ENCODE peak calls at places on chromosome 14, in five cellular contexts. F, N, U, X and L are unnamed samples.
A peak's percentile ranks its signal among the peaks of the same experiment; 100 is the strongest.

GRCh38 chr14:103563089-103563620 is 395 bp downstream of the COA8 start:
- DNase-seq in F (no peak), N (peak; percentile 60), X (peak; percentile 73), U (no peak), L (no peak)

GRCh38 chr14:22653012-22653621 is 9.0 kb upstream of the OR6J1 start:
- DNase-seq in U (peak; percentile 63), N (peak; percentile 93), F (peak; percentile 83), X (peak; percentile 53), L (peak; percentile 80)

GRCh38 chr14:79842270-79842669 is 369.0 kb downstream of the DIO2 start:
- DNase-seq in F (peak; percentile 20), X (no peak), U (no peak), N (peak; percentile 66), L (peak; percentile 58)

GRCh38 chr14:75649773-75650172 is 10.9 kb downstream of the ERG28 start:
- DNase-seq in N (no peak), F (no peak), U (no peak), X (no peak), L (no peak)

GRCh38 chr14:61321385-61322010 is at the start of gene PRKCH:
- DNase-seq in U (peak; percentile 23), N (peak; percentile 90), X (peak; percentile 68), F (peak; percentile 65), L (peak; percentile 80)

GRCh38 chr14:93132472-93133065 is 16.8 kb upstream of the ITPK1 start:
- DNase-seq in F (peak; percentile 57), N (peak; percentile 43), X (no peak), U (no peak), L (peak; percentile 51)

GRCh38 chr14:41385787-41386186 is 220.9 kb upstream of the LRFN5 start:
- DNase-seq in X (no peak), N (no peak), F (no peak), U (no peak), L (no peak)

GRCh38 chr14:57390806-57391562 is 598 bp downstream of the NAA30 start:
- DNase-seq in N (peak; percentile 61), X (peak; percentile 12), U (peak; percentile 30), F (peak; percentile 48), L (peak; percentile 57)

GRCh38 chr14:28987516-28987915 is 220.9 kb downstream of the FOXG1 start:
- DNase-seq in X (no peak), N (no peak), U (no peak), F (no peak), L (no peak)

GRCh38 chr14:58633831-58634230 is 3.9 kb upstream of the DACT1 start:
- DNase-seq in N (no peak), F (no peak), U (no peak), X (no peak), L (no peak)

DNA sequence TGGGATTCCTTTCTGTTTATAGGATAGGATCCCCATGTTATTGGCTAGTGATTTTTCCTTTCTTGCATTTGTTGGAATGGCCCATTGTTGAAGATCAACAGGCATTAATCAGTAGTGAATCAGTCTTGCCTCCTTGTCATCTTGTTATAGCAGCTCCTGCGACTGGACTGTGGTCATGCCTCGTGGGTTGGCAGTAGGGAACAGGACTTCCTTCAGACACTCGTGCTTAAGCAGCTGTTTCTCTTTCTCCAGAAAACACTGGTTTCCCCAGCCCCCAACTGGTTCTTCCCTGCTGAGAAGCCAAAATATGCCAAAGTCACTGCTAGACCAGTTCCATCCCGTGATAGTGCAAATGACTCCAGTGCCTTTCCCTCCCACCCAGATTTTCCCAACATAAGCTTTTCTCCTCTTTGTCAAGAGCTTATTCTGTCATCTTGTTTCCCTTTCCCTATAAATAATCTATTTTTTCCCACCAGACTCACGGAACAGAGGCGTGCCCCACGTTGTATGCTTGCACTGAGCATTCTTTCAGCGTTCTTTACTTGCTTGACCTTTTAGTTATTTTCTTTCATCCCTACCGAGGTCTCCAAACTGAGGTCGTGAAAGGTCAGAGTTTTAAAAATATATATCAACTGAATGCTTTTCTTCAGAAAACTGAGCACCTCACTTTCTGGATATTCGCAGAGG is 83.5 kb downstream of the SAMD4A start:
- DNase-seq in F (peak; percentile 38), X (no peak), N (peak; percentile 82), U (no peak), L (no peak)
- H3K4me2 ChIP-seq in F (peak overlapping the region; percentile 91), X (no peak overlapping the region), N (peak overlapping the region; percentile 75), U (no peak overlapping the region), L (peak overlapping the region; percentile 52)

GRCh38 chr14:31934767-31935266 is 142.3 kb upstream of the ARHGAP5 start:
- DNase-seq in F (peak; percentile 87), N (peak; percentile 61), X (no peak), U (no peak), L (peak; percentile 78)
- H3K4me2 ChIP-seq in F (peak overlapping the region; percentile 47), N (no peak overlapping the region), X (no peak overlapping the region), U (no peak overlapping the region), L (no peak overlapping the region)

GRCh38 chr14:68395585-68395984 is 397.3 kb downstream of the ZFP36L1 start:
- DNase-seq in F (peak; percentile 33), X (no peak), U (no peak), N (no peak), L (no peak)
- H3K4me2 ChIP-seq in F (peak overlapping the region; percentile 2), X (no peak overlapping the region), U (no peak overlapping the region), N (no peak overlapping the region), L (no peak overlapping the region)

GRCh38 chr14:64266206-64266605 is 28.0 kb downstream of the ESR2 start:
- DNase-seq in F (no peak), N (peak; percentile 25), X (no peak), U (no peak), L (no peak)
- H3K4me2 ChIP-seq in F (peak overlapping the region; percentile 27), N (no peak overlapping the region), X (peak overlapping the region; percentile 22), U (no peak overlapping the region), L (no peak overlapping the region)

DNA sequence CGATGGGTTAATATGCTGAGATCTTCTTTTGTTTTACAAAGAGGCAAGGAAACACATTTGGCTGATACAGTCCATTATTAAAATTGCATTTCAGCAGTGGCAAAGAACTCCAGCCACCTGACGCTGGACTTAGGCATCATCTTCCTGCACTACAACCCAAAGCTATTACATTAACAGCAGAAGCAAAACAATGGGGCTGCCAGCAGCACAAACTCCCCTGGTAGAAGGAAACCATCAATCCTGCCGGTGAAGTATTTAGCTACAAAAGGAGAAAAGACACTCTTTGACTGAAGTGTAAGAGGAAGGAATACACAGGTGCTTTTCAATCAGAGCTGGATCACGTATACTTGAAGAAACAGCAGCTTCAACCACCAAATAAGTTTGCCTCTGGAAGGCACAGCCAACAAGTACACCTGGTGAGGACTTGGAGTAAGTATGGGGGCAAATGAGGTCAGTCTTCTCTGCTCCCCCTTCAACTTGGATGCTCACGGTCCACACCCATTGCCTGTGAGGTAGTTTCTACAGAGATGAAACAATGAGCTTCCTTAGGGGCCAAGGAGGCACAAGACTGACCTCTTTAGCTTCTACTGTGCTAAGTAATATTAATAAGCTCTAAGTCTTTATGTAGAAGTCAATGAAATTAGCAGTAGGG is 125.9 kb upstream of the FOXN3 start:
- DNase-seq in F (no peak), N (no peak), X (no peak), U (no peak), L (no peak)
- H3K4me2 ChIP-seq in F (no peak overlapping the region), N (no peak overlapping the region), X (no peak overlapping the region), U (no peak overlapping the region), L (no peak overlapping the region)

DNA sequence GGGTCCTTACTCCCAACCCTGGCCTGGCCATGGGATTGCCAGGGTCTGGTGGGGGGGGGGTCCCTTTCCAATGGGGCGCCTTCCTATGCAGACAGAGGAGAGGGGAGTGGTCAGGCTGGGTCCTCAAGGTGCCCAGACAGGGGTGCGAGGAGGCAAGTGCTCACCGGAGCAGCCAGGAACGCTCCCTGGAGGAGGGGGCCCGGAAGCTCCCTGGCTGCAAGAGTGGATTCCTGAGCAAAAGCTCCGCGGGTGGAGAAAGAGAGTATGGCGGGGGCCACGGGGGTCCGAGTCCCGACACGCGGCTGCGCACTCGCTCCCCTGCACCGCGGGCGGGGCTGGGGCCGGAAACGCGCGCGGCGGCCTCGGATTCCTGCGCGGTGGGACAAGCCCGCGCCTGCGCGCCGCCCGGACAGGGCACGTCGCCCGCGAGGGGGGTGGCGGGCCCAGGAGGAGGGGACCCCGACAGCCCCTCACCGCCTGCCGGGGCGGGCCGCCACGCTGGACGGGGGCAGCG is 27.7 kb upstream of the GPR132 start:
- DNase-seq in N (peak; percentile 66), X (peak; percentile 67), U (no peak), F (peak; percentile 85), L (peak; percentile 90)
- H3K4me2 ChIP-seq in N (peak overlapping the region; percentile 82), X (no peak overlapping the region), U (peak overlapping the region; percentile 89), F (peak overlapping the region; percentile 98), L (peak overlapping the region; percentile 95)